ENCODE peak calls at places on chromosomes 2 and 18, in seven cellular contexts. J is mammary epithelial cell; F is BJ; C is naive thymus-derived CD4-positive, alpha-beta T cell; L is cardiac muscle cell; D is thoracic aorta; G is aorta. I is an unnamed sample.

GRCh38 chr2:134331081-134331480 is 77.2 kb downstream of the MGAT5 start:
- DNase-seq in J (no peak), F (no peak), C (no peak), L (no peak), D (no peak), G (no peak), I (no peak)

GRCh38 chr18:61992923-61993322 is 100.1 kb upstream of the RNF152 start:
- DNase-seq in J (peak; percentile 41), F (peak; percentile 40), C (no peak), L (peak; percentile 76), D (no peak), G (no peak), I (no peak)

GRCh38 chr18:23730850-23731249 is 41.6 kb downstream of the LAMA3 start:
- DNase-seq in J (no peak), F (no peak), C (no peak), L (no peak), D (no peak), G (no peak), I (no peak)

GRCh38 chr2:223501604-223502003 is 100.6 kb downstream of the SCG2 start:
- DNase-seq in J (peak; percentile 26), F (no peak), C (no peak), L (no peak), D (no peak), G (no peak), I (no peak)

GRCh38 chr2:200373973-200374416 is 67.5 kb downstream of the SPATS2L start:
- DNase-seq in J (no peak), F (no peak), C (peak; percentile 64), L (no peak), D (no peak), G (no peak), I (no peak)

GRCh38 chr2:110851531-110851930 is 119.2 kb downstream of the ACOXL start:
- DNase-seq in J (no peak), F (no peak), C (no peak), L (no peak), D (no peak), G (no peak), I (no peak)

GRCh38 chr18:13218376-13219011 is at the start of gene LDLRAD4:
- DNase-seq in J (no peak), F (no peak), C (peak; percentile 63), L (no peak), D (no peak), G (peak; percentile 85), I (no peak)

GRCh38 chr2:237790353-237790752 is 8.2 kb upstream of the RBM44 start:
- DNase-seq in J (no peak), F (no peak), C (no peak), L (peak; percentile 14), D (no peak), G (no peak), I (no peak)

GRCh38 chr2:166067204-166067603 is 60.6 kb downstream of the SCN1A start:
- DNase-seq in J (no peak), F (no peak), C (no peak), L (peak; percentile 32), D (no peak), G (no peak), I (no peak)

GRCh38 chr2:33405180-33406105 is 71.0 kb upstream of the RASGRP3 start:
- DNase-seq in J (no peak), F (no peak), C (no peak), L (no peak), D (no peak), G (no peak), I (no peak)

GRCh38 chr2:66103581-66103980 is 331.3 kb upstream of the MEIS1 start:
- DNase-seq in J (no peak), F (no peak), C (no peak), L (no peak), D (no peak), G (no peak), I (no peak)

GRCh38 chr18:46250084-46250811 is 146.1 kb downstream of the HAUS1 start:
- DNase-seq in J (peak; percentile 95), F (no peak), C (peak; percentile 70), L (peak; percentile 92), D (no peak), G (no peak), I (peak; percentile 80)

GRCh38 chr2:17057109-17058017 is 391.7 kb upstream of the CYRIA start:
- DNase-seq in J (no peak), F (no peak), C (no peak), L (no peak), D (no peak), G (no peak), I (no peak)

GRCh38 chr2:17058772-17059402 is 393.3 kb upstream of the CYRIA start:
- DNase-seq in J (no peak), F (no peak), C (no peak), L (no peak), D (no peak), G (no peak), I (no peak)

GRCh38 chr2:17056236-17056635 is 390.6 kb upstream of the CYRIA start:
- DNase-seq in J (no peak), F (no peak), C (no peak), L (no peak), D (no peak), G (no peak), I (no peak)

GRCh38 chr2:17059452-17059851 is 393.8 kb upstream of the CYRIA start:
- DNase-seq in J (no peak), F (no peak), C (no peak), L (no peak), D (no peak), G (no peak), I (peak; percentile 38)
- H3K4me3 ChIP-seq in J (no peak overlapping the region), F (no peak overlapping the region), C (no peak overlapping the region), L (no peak overlapping the region), D (no peak overlapping the region), G (no peak overlapping the region), I (no peak overlapping the region)

DNA sequence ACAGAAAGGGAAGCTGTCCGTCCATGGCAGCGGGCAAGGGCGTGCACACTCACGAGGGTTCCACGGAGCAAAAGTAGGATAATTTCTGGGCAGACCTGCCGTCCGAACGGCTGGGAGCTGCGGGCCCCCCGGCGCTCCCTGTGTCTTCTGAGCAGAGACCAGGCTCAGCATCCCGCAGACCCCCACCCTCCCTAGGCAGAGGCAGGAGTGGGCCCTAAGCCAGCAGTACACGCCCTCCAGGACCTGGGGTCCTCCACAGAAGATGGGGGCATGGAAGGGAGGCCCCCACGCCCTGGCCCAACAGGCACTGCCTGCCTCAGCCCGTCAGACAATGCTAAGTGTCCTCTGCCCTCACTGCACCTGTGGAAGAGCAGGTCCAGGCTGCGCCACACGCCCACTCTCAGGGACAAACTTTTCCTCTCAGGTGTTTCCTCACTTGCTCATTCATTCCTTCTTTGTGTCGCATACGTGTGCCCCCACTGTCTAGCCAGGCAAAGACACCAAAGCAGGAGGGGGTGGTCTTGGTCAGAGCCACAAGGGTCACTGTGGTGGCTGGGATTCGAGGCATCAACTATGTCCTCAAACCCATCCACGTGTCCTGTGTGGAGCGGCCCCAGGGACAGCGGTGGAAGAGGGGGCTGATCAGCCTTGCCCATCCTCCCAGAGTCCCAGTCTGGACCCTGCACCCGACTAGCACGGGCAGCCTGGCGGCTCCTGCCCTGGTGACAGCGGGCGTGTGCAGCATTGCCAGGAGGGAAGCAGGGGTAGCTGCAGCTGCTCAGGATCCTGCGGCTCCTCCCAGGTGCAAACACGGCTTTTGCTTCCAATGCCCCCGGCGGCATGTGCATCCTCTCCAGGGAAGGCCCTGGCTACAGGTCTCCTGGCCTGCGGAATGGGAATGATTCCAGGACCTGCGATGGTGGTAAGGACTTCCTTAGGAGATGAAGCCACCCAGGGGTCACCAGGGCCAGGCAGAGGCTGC is 2.4 kb upstream of the GPC1 start:
- DNase-seq in J (no peak), F (no peak), C (no peak), L (no peak), D (peak; percentile 1), G (peak; percentile 61), I (no peak)
- H3K4me3 ChIP-seq in J (peak overlapping the region; percentile 21), F (no peak overlapping the region), C (no peak overlapping the region), L (no peak overlapping the region), D (no peak overlapping the region), G (no peak overlapping the region), I (no peak overlapping the region)

GRCh38 chr2:171266102-171266501 is 105.4 kb upstream of the TLK1 start:
- DNase-seq in J (no peak), F (no peak), C (no peak), L (no peak), D (no peak), G (no peak), I (no peak)

DNA sequence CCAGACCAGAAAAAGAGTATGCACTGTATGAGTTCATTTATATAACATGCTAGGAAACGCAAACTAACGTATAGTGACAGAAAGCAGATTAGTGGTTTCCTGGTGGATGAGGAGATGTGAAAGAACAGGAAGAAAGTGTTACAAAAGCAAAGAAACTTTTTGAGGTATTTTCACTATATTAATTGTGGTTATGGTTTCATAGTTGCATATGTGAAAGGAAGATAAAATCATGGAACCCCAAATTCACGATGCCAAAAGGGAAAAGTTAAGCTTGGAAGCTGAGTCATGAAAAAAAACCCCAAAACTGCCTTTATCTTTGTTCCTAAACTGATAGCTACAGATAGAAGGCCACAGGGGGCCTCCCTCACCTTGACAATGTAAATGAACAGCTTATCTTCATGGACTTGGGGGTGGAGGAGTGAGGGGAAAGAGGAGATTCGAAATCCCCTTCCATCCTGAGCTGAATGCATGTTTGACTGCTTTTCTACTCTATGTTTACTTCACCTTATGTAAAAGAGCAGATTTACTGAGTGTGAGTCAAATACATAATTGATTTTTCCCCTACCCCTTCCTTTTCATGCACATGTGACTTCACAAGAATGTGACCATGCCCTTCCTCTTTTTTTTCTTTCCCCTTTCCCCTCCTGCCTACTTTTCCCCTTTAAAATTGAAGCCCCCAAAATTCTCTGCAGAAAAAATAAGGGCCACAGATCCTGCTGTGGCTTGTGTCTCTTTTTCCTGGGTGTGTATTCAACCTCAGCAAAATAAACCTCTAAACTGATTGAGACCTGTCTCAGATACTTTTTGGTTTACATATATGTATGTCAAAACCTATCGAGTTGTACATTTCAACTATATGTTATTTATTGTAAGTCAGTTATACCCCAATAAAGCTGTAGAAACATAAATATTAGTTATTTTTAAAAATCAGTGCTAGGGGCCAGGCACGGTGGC is 100.1 kb upstream of the TLK1 start:
- DNase-seq in J (no peak), F (no peak), C (no peak), L (no peak), D (no peak), G (no peak), I (peak; percentile 82)
- H3K4me3 ChIP-seq in J (no peak overlapping the region), F (no peak overlapping the region), C (no peak overlapping the region), L (no peak overlapping the region), D (no peak overlapping the region), G (no peak overlapping the region), I (no peak overlapping the region)

DNA sequence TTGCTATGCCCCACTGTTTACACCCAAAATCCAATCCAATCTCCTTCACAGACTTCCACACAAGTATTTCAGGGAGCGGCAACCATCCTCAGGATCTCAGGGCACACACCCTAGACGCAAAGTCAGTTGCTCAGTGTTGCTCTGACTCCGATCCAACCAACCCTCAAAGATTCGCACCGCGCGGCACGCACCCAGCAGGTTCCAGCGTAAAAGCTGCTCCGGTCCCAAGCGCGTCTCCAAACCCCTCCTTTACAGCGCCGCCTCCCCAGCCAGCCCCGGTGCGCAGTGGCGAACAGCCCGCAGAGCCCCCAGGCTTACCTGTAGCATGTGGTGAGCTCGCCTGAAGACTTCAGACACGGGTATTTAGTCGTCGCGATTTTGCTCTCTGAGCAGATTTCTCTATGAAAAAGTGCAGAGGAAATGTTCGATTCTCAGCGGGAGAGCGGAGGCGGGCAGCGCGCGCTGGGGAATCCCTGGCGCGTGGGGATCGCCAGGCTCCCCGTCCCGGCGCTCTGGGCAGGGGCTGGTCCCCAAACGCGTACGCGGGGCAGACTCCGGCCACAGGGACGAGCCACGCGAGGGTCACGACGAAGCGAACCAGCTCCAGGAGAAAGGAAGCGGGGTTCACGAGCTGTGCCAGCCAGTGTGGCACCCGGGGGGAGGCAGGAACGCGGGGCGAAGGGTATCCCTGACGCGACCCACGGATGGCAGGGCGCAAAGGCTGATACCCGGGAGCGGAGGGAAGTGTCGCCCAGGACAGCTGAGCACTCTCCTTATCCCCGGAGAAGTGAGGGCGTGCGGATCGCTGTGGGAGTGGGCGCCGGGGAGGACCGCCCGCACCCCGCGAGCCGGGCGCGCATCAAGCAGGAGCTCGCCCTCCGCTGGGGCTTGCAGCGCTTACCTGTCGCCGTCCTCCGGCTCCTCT is 650 bp downstream of the CCBE1 start:
- DNase-seq in J (peak; percentile 72), F (no peak), C (no peak), L (peak; percentile 54), D (no peak), G (no peak), I (no peak)
- H3K4me3 ChIP-seq in J (peak overlapping the region; percentile 78), F (peak overlapping the region; percentile 89), C (no peak overlapping the region), L (peak overlapping the region; percentile 44), D (peak overlapping the region; percentile 62), G (no peak overlapping the region), I (no peak overlapping the region)

I was measured in Jurkat, Clone E6-1.